ENCODE peak calls at places on chromosomes 7 and 10, in four cellular contexts. One of them, this sample, is unnamed.

GRCh38 chr10:47449979-47450378 is 33.9 kb downstream of the ANXA8 start:
- DNase-seq in WTC11: no peak
- DNase-seq in AG04450: no peak
- DNase-seq in cardiac fibroblast: no peak
- DNase-seq in this sample: no peak

GRCh38 chr10:110336111-110336721 is 31.5 kb upstream of the SMNDC1 start:
- DNase-seq in AG04450: peak; percentile 90
- DNase-seq in cardiac fibroblast: peak; percentile 97
- DNase-seq in WTC11: peak; percentile 38
- DNase-seq in this sample: peak; percentile 96

GRCh38 chr10:72145657-72146450 is 57.5 kb upstream of the SPOCK2 start:
- DNase-seq in AG04450: no peak
- DNase-seq in cardiac fibroblast: no peak
- DNase-seq in WTC11: no peak
- DNase-seq in this sample: no peak

GRCh38 chr7:51455948-51456347 is 139.3 kb upstream of the COBL start:
- DNase-seq in cardiac fibroblast: no peak
- DNase-seq in WTC11: peak; percentile 27
- DNase-seq in AG04450: no peak
- DNase-seq in this sample: no peak

GRCh38 chr7:71237945-71238344 is 106.0 kb downstream of the GALNT17 start:
- DNase-seq in cardiac fibroblast: no peak
- DNase-seq in AG04450: no peak
- DNase-seq in WTC11: peak; percentile 23
- DNase-seq in this sample: no peak

GRCh38 chr10:131998050-131998844 is 16.5 kb upstream of the BNIP3 start:
- DNase-seq in WTC11: no peak
- DNase-seq in cardiac fibroblast: no peak
- DNase-seq in AG04450: no peak
- DNase-seq in this sample: no peak

GRCh38 chr10:127971101-127971946 is 64.4 kb downstream of the PTPRE start:
- DNase-seq in cardiac fibroblast: no peak
- DNase-seq in WTC11: no peak
- DNase-seq in AG04450: no peak
- DNase-seq in this sample: no peak

GRCh38 chr10:17386616-17387075 is 67.7 kb downstream of the ST8SIA6 start:
- DNase-seq in WTC11: peak; percentile 26
- DNase-seq in AG04450: no peak
- DNase-seq in cardiac fibroblast: peak; percentile 32
- DNase-seq in this sample: no peak

GRCh38 chr7:88835147-88835728 is 39.7 kb upstream of the TEX47 start:
- DNase-seq in cardiac fibroblast: peak; percentile 10
- DNase-seq in AG04450: no peak
- DNase-seq in WTC11: no peak
- DNase-seq in this sample: peak; percentile 51

GRCh38 chr7:1703475-1704325 is 33.6 kb downstream of the ELFN1 start:
- DNase-seq in cardiac fibroblast: no peak
- DNase-seq in AG04450: no peak
- DNase-seq in WTC11: no peak
- DNase-seq in this sample: no peak

GRCh38 chr10:119241066-119241465 is 33.7 kb downstream of the GRK5 start:
- DNase-seq in cardiac fibroblast: no peak
- DNase-seq in WTC11: no peak
- DNase-seq in AG04450: no peak
- DNase-seq in this sample: no peak

GRCh38 chr7:150370612-150371071 is 2.0 kb downstream of the REPIN1 start:
- DNase-seq in WTC11: no peak
- DNase-seq in AG04450: no peak
- DNase-seq in cardiac fibroblast: peak; percentile 66
- DNase-seq in this sample: no peak

GRCh38 chr7:64099656-64100531 is 54.7 kb downstream of the ZNF727 start:
- DNase-seq in WTC11: no peak
- DNase-seq in AG04450: no peak
- DNase-seq in cardiac fibroblast: no peak
- DNase-seq in this sample: no peak

GRCh38 chr10:103284170-103284569 is 7.2 kb downstream of the INA start:
- DNase-seq in AG04450: no peak
- DNase-seq in cardiac fibroblast: peak; percentile 82
- DNase-seq in WTC11: no peak
- DNase-seq in this sample: peak; percentile 95

GRCh38 chr7:132720835-132721234 is 144.6 kb upstream of the PLXNA4 start:
- DNase-seq in cardiac fibroblast: no peak
- DNase-seq in AG04450: no peak
- DNase-seq in WTC11: no peak
- DNase-seq in this sample: no peak

GRCh38 chr10:123573236-123574147 is 92.7 kb upstream of the GPR26 start:
- DNase-seq in AG04450: no peak
- DNase-seq in cardiac fibroblast: peak; percentile 4
- DNase-seq in WTC11: peak; percentile 92
- DNase-seq in this sample: peak; percentile 86

GRCh38 chr10:10658157-10658556 is 359.5 kb upstream of the CELF2 start:
- DNase-seq in WTC11: no peak
- DNase-seq in cardiac fibroblast: peak; percentile 56
- DNase-seq in AG04450: no peak
- DNase-seq in this sample: peak; percentile 62

GRCh38 chr7:138097064-138097741 is 20.9 kb downstream of the AKR1D1 start:
- DNase-seq in cardiac fibroblast: peak; percentile 53
- DNase-seq in AG04450: no peak
- DNase-seq in WTC11: peak; percentile 21
- DNase-seq in this sample: peak; percentile 51

GRCh38 chr10:104330168-104331117 is 7.8 kb downstream of the ITPRIP start:
- DNase-seq in AG04450: no peak
- DNase-seq in cardiac fibroblast: peak; percentile 94
- DNase-seq in WTC11: no peak
- DNase-seq in this sample: peak; percentile 92

GRCh38 chr10:70055550-70055949 is 2.9 kb downstream of the MACROH2A2 start:
- DNase-seq in cardiac fibroblast: no peak
- DNase-seq in AG04450: no peak
- DNase-seq in WTC11: no peak
- DNase-seq in this sample: no peak

GRCh38 chr7:38506004-38506403 is 125.2 kb downstream of the AMPH start:
- DNase-seq in AG04450: no peak
- DNase-seq in cardiac fibroblast: no peak
- DNase-seq in WTC11: no peak
- DNase-seq in this sample: no peak

GRCh38 chr7:68321776-68322496 is 1276.3 kb upstream of the AUTS2 start:
- DNase-seq in AG04450: no peak
- DNase-seq in WTC11: no peak
- DNase-seq in cardiac fibroblast: no peak
- DNase-seq in this sample: no peak

GRCh38 chr7:98483964-98484545 is 83.2 kb upstream of the BAIAP2L1 start:
- DNase-seq in cardiac fibroblast: no peak
- DNase-seq in WTC11: no peak
- DNase-seq in AG04450: no peak
- DNase-seq in this sample: no peak

GRCh38 chr10:119025336-119025735 is 4.2 kb upstream of the NANOS1 start:
- DNase-seq in WTC11: no peak
- DNase-seq in cardiac fibroblast: peak; percentile 83
- DNase-seq in AG04450: no peak
- DNase-seq in this sample: peak; percentile 88

GRCh38 chr10:79063661-79064490 is 4.9 kb upstream of the ZMIZ1 start:
- DNase-seq in WTC11: no peak
- DNase-seq in AG04450: no peak
- DNase-seq in cardiac fibroblast: no peak
- DNase-seq in this sample: no peak

GRCh38 chr7:103987455-103987854 is 2.0 kb downstream of the RELN start:
- DNase-seq in WTC11: no peak
- DNase-seq in cardiac fibroblast: no peak
- DNase-seq in AG04450: no peak
- DNase-seq in this sample: no peak

GRCh38 chr10:76950354-76950753 is 687.3 kb downstream of the KCNMA1 start:
- DNase-seq in cardiac fibroblast: peak; percentile 15
- DNase-seq in WTC11: no peak
- DNase-seq in AG04450: no peak
- DNase-seq in this sample: no peak

GRCh38 chr7:123612024-123612423 is 10.4 kb downstream of the ASB15 start:
- DNase-seq in WTC11: no peak
- DNase-seq in cardiac fibroblast: no peak
- DNase-seq in AG04450: no peak
- DNase-seq in this sample: no peak

GRCh38 chr7:151249034-151249731 is 689 bp upstream of the SMARCD3 start:
- DNase-seq in WTC11: no peak
- DNase-seq in AG04450: no peak
- DNase-seq in cardiac fibroblast: peak; percentile 72
- DNase-seq in this sample: peak; percentile 52

DNA sequence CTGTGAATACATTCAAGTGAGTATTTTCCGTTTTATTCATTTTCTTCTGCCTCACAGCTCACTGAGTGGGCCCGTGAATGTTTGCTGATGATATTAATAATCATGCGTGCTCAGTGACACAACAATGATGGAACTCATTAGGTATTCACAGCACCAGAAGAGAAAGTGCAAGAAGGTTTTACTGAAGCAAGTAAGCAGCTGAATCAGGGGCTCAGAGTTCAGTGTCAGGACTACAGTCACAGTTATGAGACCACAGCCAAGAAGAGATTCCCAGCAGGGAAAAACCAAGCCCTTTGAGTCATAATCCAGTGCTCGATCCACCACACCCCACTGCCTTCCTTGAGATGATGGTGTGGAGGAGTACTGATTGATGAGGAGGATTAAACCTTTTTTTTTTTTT is 247.4 kb downstream of the KIAA1217 start:
- DNase-seq in cardiac fibroblast: peak; percentile 48
- DNase-seq in WTC11: no peak
- DNase-seq in AG04450: no peak
- DNase-seq in this sample: peak; percentile 72
- TF ChIP-seq CTCF in cardiac fibroblast: no peak
- TF ChIP-seq CTCF in WTC11: no peak
- TF ChIP-seq CTCF in AG04450: no peak
- TF ChIP-seq CTCF in this sample: no peak

DNA sequence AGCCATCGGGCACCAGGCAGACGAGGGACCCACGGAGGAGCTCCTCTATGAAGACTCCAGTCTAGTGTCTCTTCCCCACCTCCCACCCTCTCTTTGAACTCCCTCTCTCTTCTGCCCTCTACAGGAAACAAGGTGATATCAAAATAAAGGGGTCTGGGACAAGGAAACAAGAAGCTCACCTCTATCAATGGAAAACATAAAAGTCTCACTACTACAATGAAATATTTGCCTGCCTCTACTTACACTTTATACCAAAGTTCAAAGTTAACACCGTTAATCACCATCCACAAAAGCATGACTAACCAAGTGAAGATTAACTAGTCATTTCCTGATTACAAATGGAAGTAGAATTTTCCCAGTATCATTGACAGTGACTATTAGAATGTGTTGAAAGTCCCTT is 82.2 kb downstream of the PARD3 start:
- DNase-seq in AG04450: no peak
- DNase-seq in WTC11: no peak
- DNase-seq in cardiac fibroblast: no peak
- DNase-seq in this sample: peak; percentile 41
- TF ChIP-seq CTCF in AG04450: peak; percentile 32
- TF ChIP-seq CTCF in WTC11: peak; percentile 34
- TF ChIP-seq CTCF in cardiac fibroblast: peak; percentile 30
- TF ChIP-seq CTCF in this sample: peak; percentile 19

GRCh38 chr7:148750442-148751355 is 52.0 kb downstream of the CUL1 start:
- DNase-seq in WTC11: no peak
- DNase-seq in AG04450: no peak
- DNase-seq in cardiac fibroblast: no peak
- DNase-seq in this sample: no peak

GRCh38 chr7:148753224-148753623 is 54.5 kb downstream of the CUL1 start:
- DNase-seq in cardiac fibroblast: peak; percentile 26
- DNase-seq in WTC11: no peak
- DNase-seq in AG04450: peak; percentile 13
- DNase-seq in this sample: no peak

GRCh38 chr7:148746139-148746538 is 47.4 kb downstream of the CUL1 start:
- DNase-seq in cardiac fibroblast: no peak
- DNase-seq in WTC11: no peak
- DNase-seq in AG04450: no peak
- DNase-seq in this sample: no peak

DNA sequence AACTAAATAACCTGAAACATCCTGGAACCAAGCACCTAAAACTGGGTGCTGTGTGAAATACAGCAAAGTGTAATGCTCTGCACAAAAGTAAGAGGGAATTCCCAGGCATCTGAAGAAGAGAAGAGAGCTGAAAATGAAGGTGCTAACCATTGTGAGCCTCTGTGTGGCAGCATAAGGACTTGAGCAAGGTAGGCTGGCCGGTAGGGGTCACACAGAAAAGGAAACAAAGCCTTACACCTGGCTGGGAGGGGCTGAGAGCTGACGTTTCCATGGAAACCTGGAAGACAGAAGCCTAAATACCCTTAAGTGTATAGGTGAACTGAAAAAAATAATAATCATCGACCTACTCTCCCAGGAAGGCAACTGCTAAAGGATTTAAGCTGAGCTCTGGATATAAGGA is 48.6 kb downstream of the CUL1 start:
- DNase-seq in AG04450: no peak
- DNase-seq in cardiac fibroblast: no peak
- DNase-seq in WTC11: peak; percentile 77
- DNase-seq in this sample: no peak
- TF ChIP-seq CTCF in AG04450: no peak
- TF ChIP-seq CTCF in cardiac fibroblast: no peak
- TF ChIP-seq CTCF in WTC11: no peak
- TF ChIP-seq CTCF in this sample: no peak

GRCh38 chr7:11332865-11333228 is 359.2 kb downstream of the PHF14 start:
- DNase-seq in cardiac fibroblast: no peak
- DNase-seq in WTC11: no peak
- DNase-seq in AG04450: no peak
- DNase-seq in this sample: no peak

GRCh38 chr7:11332186-11332864 is 358.7 kb downstream of the PHF14 start:
- DNase-seq in cardiac fibroblast: no peak
- DNase-seq in AG04450: no peak
- DNase-seq in WTC11: no peak
- DNase-seq in this sample: no peak

GRCh38 chr7:11330717-11331116 is 357.0 kb downstream of the PHF14 start:
- DNase-seq in cardiac fibroblast: no peak
- DNase-seq in WTC11: no peak
- DNase-seq in AG04450: no peak
- DNase-seq in this sample: no peak

GRCh38 chr7:11331128-11332102 is 357.7 kb downstream of the PHF14 start:
- DNase-seq in WTC11: no peak
- DNase-seq in cardiac fibroblast: no peak
- DNase-seq in AG04450: no peak
- DNase-seq in this sample: peak; percentile 6

GRCh38 chr7:11335951-11336350 is 362.3 kb downstream of the PHF14 start:
- DNase-seq in WTC11: no peak
- DNase-seq in cardiac fibroblast: no peak
- DNase-seq in AG04450: no peak
- DNase-seq in this sample: no peak
- TF ChIP-seq CTCF in WTC11: no peak
- TF ChIP-seq CTCF in cardiac fibroblast: no peak
- TF ChIP-seq CTCF in AG04450: no peak
- TF ChIP-seq CTCF in this sample: no peak

DNA sequence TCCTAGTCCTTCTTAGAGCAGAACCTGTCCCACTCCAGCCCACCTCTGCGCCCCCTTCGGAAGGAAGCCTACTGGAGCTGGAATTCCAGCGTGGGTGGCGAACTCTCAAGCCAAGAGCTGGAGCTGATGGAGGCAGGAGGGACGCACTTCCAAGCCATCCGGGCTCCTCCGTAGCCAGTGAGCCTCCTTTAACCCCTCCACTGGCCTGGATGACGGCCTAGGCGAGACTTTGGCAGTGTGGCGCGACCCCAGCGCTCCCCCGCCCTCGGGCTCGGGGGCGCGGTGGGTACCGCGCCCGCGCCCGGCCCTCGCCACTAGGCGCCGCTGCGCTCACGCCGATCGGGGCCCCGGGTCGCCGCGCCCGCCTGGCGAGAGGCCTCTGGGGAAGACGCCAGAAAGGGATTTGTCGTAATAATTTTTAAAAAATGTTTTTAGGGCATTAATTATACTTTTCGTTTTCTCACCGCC is 5.1 kb upstream of the EMX2 start:
- DNase-seq in cardiac fibroblast: peak; percentile 33
- DNase-seq in AG04450: no peak
- DNase-seq in WTC11: peak; percentile 43
- DNase-seq in this sample: no peak
- TF ChIP-seq CTCF in cardiac fibroblast: no peak
- TF ChIP-seq CTCF in AG04450: peak; percentile 35
- TF ChIP-seq CTCF in WTC11: peak; percentile 60
- TF ChIP-seq CTCF in this sample: peak; percentile 80